ENCODE peak calls at places on chromosomes 6 and 20, in six cellular contexts. Z, E, Y, C, V and N are unnamed samples. For H3K9me3, the result is how much of the 10 kb centered on the place peaks cover.

GRCh38 chr6:15754035-15754705 is 91.3 kb upstream of the DTNBP1 start:
- DNase-seq in E (peak), V (no peak), Y (no peak), C (no peak), Z (no peak), N (no peak)

GRCh38 chr20:55888655-55889054 is 116.7 kb downstream of the CBLN4 start:
- DNase-seq in Z (no peak), E (no peak), C (no peak), Y (no peak), V (no peak), N (no peak)

GRCh38 chr6:166420351-166420750 is 37.6 kb upstream of the MPC1 start:
- DNase-seq in E (peak), Z (no peak), Y (no peak), C (no peak), V (no peak), N (peak)

GRCh38 chr20:8940311-8940710 is 128.6 kb upstream of the PLCB4 start:
- DNase-seq in E (no peak), Y (no peak), C (no peak), Z (no peak), V (no peak), N (no peak)

GRCh38 chr6:34391711-34392496 is 565 bp downstream of the NUDT3 start:
- DNase-seq in C (peak), V (peak), Z (peak), Y (peak), E (peak), N (peak)

GRCh38 chr6:7617954-7618764 is 28.2 kb downstream of the SNRNP48 start:
- DNase-seq in C (no peak), Y (no peak), E (peak), V (no peak), Z (no peak), N (no peak)

GRCh38 chr6:169556758-169557505 is 144.9 kb downstream of the WDR27 start:
- DNase-seq in C (no peak), Z (no peak), E (no peak), V (no peak), Y (no peak), N (no peak)

GRCh38 chr6:134190883-134191282 is 127.0 kb downstream of the SGK1 start:
- DNase-seq in V (no peak), E (no peak), C (no peak), Y (no peak), Z (no peak), N (no peak)

GRCh38 chr6:2542858-2543218 is 207.9 kb downstream of the MYLK4 start:
- DNase-seq in E (peak), V (no peak), C (no peak), Z (no peak), Y (no peak), N (no peak)

GRCh38 chr6:56370127-56370540 is 122.8 kb upstream of the COL21A1 start:
- DNase-seq in Y (peak), V (peak), E (peak), C (peak), Z (peak), N (no peak)

GRCh38 chr6:88086792-88087191 is 39.2 kb downstream of the SPACA1 start:
- DNase-seq in Y (no peak), Z (no peak), C (no peak), V (no peak), E (no peak), N (no peak)

GRCh38 chr6:69265706-69266105 is 531.1 kb downstream of the LMBRD1 start:
- DNase-seq in C (no peak), Y (no peak), E (no peak), Z (no peak), V (no peak), N (no peak)

GRCh38 chr6:79536615-79536968 is 638 bp downstream of the LCA5 start:
- DNase-seq in Z (peak), C (no peak), E (peak), Y (peak), V (peak), N (peak)

GRCh38 chr6:14910692-14911547 is 334.9 kb upstream of the JARID2 start:
- DNase-seq in C (no peak), V (no peak), Y (no peak), E (no peak), Z (peak), N (no peak)

GRCh38 chr6:112311950-112312547 is 35.1 kb upstream of the RFPL4B start:
- DNase-seq in Y (no peak), C (no peak), Z (no peak), V (peak), E (peak), N (no peak)

GRCh38 chr6:167702241-167702827 is 124.4 kb upstream of the AFDN start:
- DNase-seq in Y (no peak), E (no peak), V (no peak), C (no peak), Z (no peak), N (no peak)

GRCh38 chr6:163252132-163252729 is 162.3 kb upstream of the QKI start:
- DNase-seq in Y (no peak), E (no peak), V (no peak), Z (peak), C (no peak), N (no peak)

GRCh38 chr6:142693446-142693845 is 251.5 kb downstream of the HIVEP2 start:
- DNase-seq in V (no peak), C (no peak), Y (no peak), Z (no peak), E (peak), N (no peak)

GRCh38 chr6:74764486-74764885 is 441.4 kb downstream of the COL12A1 start:
- DNase-seq in E (peak), C (no peak), Y (no peak), V (no peak), Z (no peak), N (no peak)

GRCh38 chr6:37060195-37060559 is 54.7 kb downstream of the FGD2 start:
- DNase-seq in E (no peak), Z (no peak), V (no peak), C (no peak), Y (no peak), N (no peak)

GRCh38 chr6:39821739-39822532 is 29.8 kb downstream of the DAAM2 start:
- DNase-seq in V (no peak), E (no peak), C (peak), Z (peak), Y (peak), N (peak)

GRCh38 chr6:33206027-33206863 is 1.8 kb downstream of the HSD17B8 start:
- DNase-seq in E (peak), Z (no peak), Y (no peak), V (no peak), C (no peak), N (no peak)

GRCh38 chr6:579339-579738 is 77.6 kb downstream of the HUS1B start:
- DNase-seq in Z (no peak), E (peak), Y (no peak), V (no peak), C (no peak), N (no peak)

GRCh38 chr6:88983532-88983931 is 20.1 kb upstream of the RNGTT start:
- DNase-seq in E (peak), Y (no peak), C (no peak), V (peak), Z (peak), N (peak)

GRCh38 chr20:44650777-44651493 is 564 bp downstream of the ADA start:
- DNase-seq in C (peak), E (peak), V (no peak), Y (peak), Z (peak), N (peak)

GRCh38 chr6:121791396-121792315 is 356.2 kb downstream of the GJA1 start:
- DNase-seq in V (peak), C (no peak), Z (no peak), Y (no peak), E (peak), N (no peak)

GRCh38 chr20:21322921-21323321 is 19.8 kb downstream of the XRN2 start:
- DNase-seq in Z (no peak), V (no peak), C (no peak), E (peak), Y (no peak), N (no peak)

GRCh38 chr6:143594647-143595046 is 83.1 kb upstream of the PHACTR2 start:
- DNase-seq in Y (no peak), Z (no peak), C (no peak), E (no peak), V (no peak), N (no peak)

GRCh38 chr20:32680544-32681174 is 6.9 kb upstream of the C20orf203 start:
- DNase-seq in C (no peak), E (no peak), Z (no peak), Y (no peak), V (no peak), N (no peak)

GRCh38 chr6:139290787-139291294 is 957 bp downstream of the TXLNB start:
- DNase-seq in V (no peak), Z (no peak), Y (peak), C (no peak), E (peak), N (peak)

GRCh38 chr6:140401666-140402255 is 1027.3 kb upstream of the CITED2 start:
- DNase-seq in Y (no peak), Z (no peak), C (no peak), V (no peak), E (peak), N (no peak)

GRCh38 chr6:53313784-53314382 is 34.9 kb downstream of the ELOVL5 start:
- DNase-seq in E (no peak), Y (no peak), V (no peak), C (no peak), Z (no peak), N (no peak)

GRCh38 chr6:67629268-67629667 is 1005.8 kb upstream of the ADGRB3 start:
- DNase-seq in C (no peak), Z (no peak), E (no peak), Y (no peak), V (no peak), N (no peak)

GRCh38 chr6:26207248-26207801 is 120.1 kb downstream of the HFE start:
- DNase-seq in V (no peak), Y (no peak), C (no peak), E (no peak), Z (no peak), N (no peak)

GRCh38 chr20:54140486-54140885 is 33.3 kb downstream of the CYP24A1 start:
- DNase-seq in Y (no peak), Z (no peak), C (no peak), E (peak), V (no peak), N (no peak)

GRCh38 chr6:35181933-35182612 is 31.7 kb upstream of the SCUBE3 start:
- DNase-seq in V (peak), C (peak), Z (peak), E (peak), Y (peak), N (peak)

GRCh38 chr6:7050911-7051779 is 56.6 kb upstream of the RREB1 start:
- DNase-seq in Z (peak), C (peak), Y (peak), E (peak), V (peak), N (peak)

GRCh38 chr6:167661456-167662103 is 165.1 kb upstream of the AFDN start:
- DNase-seq in Y (peak), Z (peak), V (no peak), C (no peak), E (no peak), N (no peak)

GRCh38 chr6:82331031-82331773 is 32.4 kb upstream of the TPBG start:
- DNase-seq in E (peak), Y (no peak), V (peak), Z (no peak), C (no peak), N (no peak)

GRCh38 chr6:106860940-106861339 is 113.6 kb downstream of the CD24 start:
- DNase-seq in Z (no peak), V (no peak), Y (no peak), C (no peak), E (no peak), N (no peak)
- H3K9me3 ChIP-seq in Z (under half), V (under half), Y (under half), C (under half), E (under half), N (under half)

DNA sequence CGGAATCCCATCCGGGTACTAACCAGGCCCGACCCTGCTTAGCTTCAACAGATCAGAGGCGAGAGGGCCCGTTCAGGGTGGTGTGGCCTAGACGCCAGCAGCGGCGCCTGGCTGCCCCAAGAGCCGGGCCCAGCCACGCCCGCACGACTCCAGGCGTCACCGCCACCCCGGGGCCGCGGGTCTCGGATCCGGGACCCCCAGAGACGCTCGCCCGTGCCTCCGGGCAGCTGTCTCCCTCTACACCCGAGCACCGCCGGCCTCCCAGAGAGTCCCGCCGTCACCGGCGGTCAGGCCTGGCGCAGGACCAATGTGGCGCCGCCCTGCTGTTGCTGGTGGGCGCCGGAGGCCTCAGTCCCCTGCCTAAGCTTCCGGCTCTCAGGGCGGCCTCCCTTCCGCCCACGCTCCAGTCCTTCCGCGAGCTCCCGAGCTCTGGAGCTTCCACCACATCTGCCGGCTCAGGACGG is 441.2 kb upstream of the DEFB115 start:
- DNase-seq in E (peak), V (no peak), Y (no peak), C (peak), Z (peak), N (no peak)
- H3K9me3 ChIP-seq in E (under half), V (under half), Y (under half), C (under half), Z (under half), N (under half)

GRCh38 chr20:59688999-59689398 is 84.7 kb downstream of the PHACTR3 start:
- DNase-seq in E (no peak), C (no peak), Z (no peak), Y (no peak), V (no peak), N (no peak)
- H3K9me3 ChIP-seq in E (under half), C (under half), Z (under half), Y (under half), V (under half), N (under half)

GRCh38 chr20:31473331-31474096 is 1.4 kb downstream of the DEFB124 start:
- DNase-seq in Z (no peak), V (no peak), Y (no peak), C (no peak), E (peak), N (no peak)
- H3K9me3 ChIP-seq in Z (under half), V (under half), Y (under half), C (under half), E (under half), N (under half)

GRCh38 chr6:160005211-160005610 is 36.3 kb downstream of the IGF2R start:
- DNase-seq in Y (no peak), V (no peak), E (no peak), Z (no peak), C (no peak), N (no peak)

GRCh38 chr6:160004018-160004417 is 35.1 kb downstream of the IGF2R start:
- DNase-seq in E (no peak), C (no peak), Z (no peak), Y (no peak), V (no peak), N (no peak)

GRCh38 chr6:160002882-160003281 is 34.0 kb downstream of the IGF2R start:
- DNase-seq in E (no peak), V (no peak), Z (no peak), C (no peak), Y (no peak), N (no peak)

GRCh38 chr6:160005861-160006540 is 37.1 kb downstream of the IGF2R start:
- DNase-seq in Y (peak), Z (peak), E (peak), V (no peak), C (peak), N (peak)

GRCh38 chr6:160004419-160005160 is 35.7 kb downstream of the IGF2R start:
- DNase-seq in Y (no peak), C (no peak), Z (no peak), V (no peak), E (no peak), N (no peak)
- H3K9me3 ChIP-seq in Y (under half), C (under half), Z (under half), V (under half), E (under half), N (under half)

DNA sequence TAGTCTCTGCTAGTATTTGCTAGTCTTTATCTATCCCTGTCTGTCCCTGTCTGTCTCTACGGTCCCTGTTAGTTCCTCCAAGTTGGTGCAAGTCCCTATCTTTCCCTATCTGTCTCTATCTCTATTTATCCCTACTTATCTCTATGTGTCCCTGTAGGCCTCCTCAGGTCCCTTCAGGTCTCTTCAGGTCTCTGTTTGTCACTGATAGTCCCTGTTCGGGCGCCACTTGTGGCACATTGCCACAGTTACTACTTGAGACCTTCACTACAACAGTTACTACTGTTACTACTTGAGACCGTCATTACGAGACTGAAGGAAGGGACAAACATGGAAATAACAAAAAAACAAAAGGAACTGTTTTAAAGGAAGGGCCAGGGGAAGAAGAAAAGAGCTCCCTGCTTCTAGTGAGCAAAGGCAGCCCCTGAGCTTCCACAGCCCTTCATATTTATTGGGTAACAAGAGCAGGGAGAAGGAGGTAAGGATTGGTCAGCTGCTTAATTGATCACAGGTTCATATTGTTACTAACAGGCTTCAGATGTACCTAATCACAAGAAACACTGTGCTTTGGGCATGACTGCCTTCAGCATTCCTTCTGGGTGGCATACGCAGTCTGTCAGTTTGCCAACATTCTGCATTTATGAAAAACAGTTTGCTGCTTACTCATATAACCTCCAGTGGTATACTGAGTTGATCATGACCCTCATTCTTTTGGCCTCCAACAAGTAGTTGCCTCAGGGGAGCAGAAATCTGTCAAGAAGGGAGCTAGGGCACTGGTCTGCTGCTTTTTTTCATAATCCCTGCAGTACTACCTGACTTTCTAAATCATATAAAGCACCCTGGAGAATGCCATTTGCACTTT is 8.4 kb downstream of the EPB41L2 start:
- DNase-seq in C (no peak), Y (no peak), E (no peak), Z (no peak), V (no peak), N (no peak)
- H3K9me3 ChIP-seq in C (under half), Y (under half), E (under half), Z (under half), V (under half), N (under half)